ENCODE peak calls at places on chromosomes 4 and X, in seven cellular contexts. Q is aorta; C is amniotic stem cell; V is dermis microvascular lymphatic vessel endothelial cell; D is stimulated activated CD4-positive, alpha-beta T cell treated with anti-CD3 and anti-CD28 coated beads, TNF-alpha, amount 100 ng/mL, for 24 hours; X is fibroblast of pulmonary artery; K is HL-60. S is an unnamed sample.

GRCh38 chrX:31178769-31179125 is 106.9 kb upstream of the FTHL17 start:
- DNase-seq in K (no peak), Q (no peak), D (no peak), V (no peak), C (no peak), X (no peak), S (no peak)

GRCh38 chr4:151302432-151302831 is 23.0 kb downstream of the SH3D19 start:
- DNase-seq in D (no peak), V (peak), X (peak), C (no peak), Q (no peak), K (no peak), S (no peak)

GRCh38 chr4:74205559-74205958 is 47.6 kb downstream of the MTHFD2L start:
- DNase-seq in D (no peak), X (no peak), V (no peak), C (no peak), Q (no peak), K (no peak), S (no peak)

GRCh38 chrX:100424012-100424411 is 13.9 kb upstream of the PCDH19 start:
- DNase-seq in C (no peak), D (no peak), X (peak), Q (no peak), K (no peak), V (peak), S (no peak)

GRCh38 chrX:51182545-51182944 is 150.1 kb upstream of the NUDT10 start:
- DNase-seq in Q (no peak), D (no peak), C (no peak), K (no peak), X (no peak), V (no peak), S (no peak)

GRCh38 chr4:160009656-160010493 is 907.0 kb downstream of the RAPGEF2 start:
- DNase-seq in X (no peak), K (no peak), Q (no peak), C (no peak), V (no peak), D (no peak), S (no peak)

GRCh38 chr4:74920704-74921103 is 12.2 kb upstream of the PARM1 start:
- DNase-seq in K (no peak), Q (no peak), C (no peak), V (no peak), X (no peak), D (no peak), S (no peak)

GRCh38 chr4:182576609-182577289 is 333.5 kb downstream of the TENM3 start:
- DNase-seq in X (no peak), Q (no peak), D (no peak), V (no peak), C (no peak), K (no peak), S (no peak)

GRCh38 chr4:15852524-15852923 is 74.4 kb downstream of the CD38 start:
- DNase-seq in Q (no peak), X (no peak), K (no peak), D (no peak), C (no peak), V (no peak), S (no peak)

GRCh38 chrX:102345916-102346315 is 93.9 kb downstream of the NXF2B start:
- DNase-seq in X (peak), C (no peak), K (no peak), V (peak), Q (peak), D (peak), S (peak)

GRCh38 chrX:67544871-67545771 is 1.3 kb downstream of the AR start:
- DNase-seq in D (no peak), V (peak), C (no peak), X (peak), K (no peak), Q (peak), S (no peak)

GRCh38 chr4:37936889-37937498 is 23.2 kb upstream of the PTTG2 start:
- DNase-seq in X (no peak), V (peak), K (peak), C (no peak), Q (no peak), D (no peak), S (no peak)

GRCh38 chrX:48468693-48469691 is 1.1 kb downstream of the SLC38A5 start:
- DNase-seq in C (no peak), V (peak), D (no peak), Q (no peak), X (no peak), K (no peak), S (no peak)

GRCh38 chr4:52917836-52918235 is 55.7 kb downstream of the RASL11B start:
- DNase-seq in D (no peak), V (no peak), K (no peak), X (no peak), C (no peak), Q (no peak), S (no peak)

GRCh38 chr4:186132577-186133277 is 28.2 kb downstream of the FAM149A start:
- DNase-seq in K (no peak), D (no peak), V (peak), C (peak), X (peak), Q (no peak), S (no peak)

GRCh38 chr4:123415977-123416376 is 19.4 kb downstream of the SPRY1 start:
- DNase-seq in X (peak), C (peak), V (peak), D (no peak), K (peak), Q (no peak), S (peak)

GRCh38 chrX:13109811-13110210 is 65.4 kb upstream of the FAM9C start:
- DNase-seq in K (no peak), D (no peak), X (peak), V (peak), Q (no peak), C (no peak), S (no peak)

GRCh38 chr4:27442146-27442545 is 581.5 kb downstream of the STIM2 start:
- DNase-seq in Q (no peak), X (peak), K (no peak), C (no peak), D (no peak), V (no peak), S (no peak)

GRCh38 chrX:40148439-40149285 is 50.9 kb upstream of the BCOR start:
- DNase-seq in X (no peak), C (no peak), Q (no peak), K (no peak), D (no peak), V (peak), S (no peak)

GRCh38 chr4:70313736-70314135 is 21.0 kb upstream of the CABS1 start:
- DNase-seq in X (no peak), D (no peak), K (no peak), C (no peak), Q (no peak), V (no peak), S (no peak)

GRCh38 chr4:42515156-42515884 is 118.0 kb downstream of the SHISA3 start:
- DNase-seq in V (no peak), D (no peak), K (no peak), Q (no peak), X (peak), C (no peak), S (no peak)